ENCODE peak calls at places on chromosomes 7 and 10, in five cellular contexts. U is MG63, N is HEK293T, B is GM23248, C is brain microvascular endothelial cell. S is an unnamed sample.

GRCh38 chr7:20831451-20831850 is 44.8 kb upstream of the SP8 start:
- DNase-seq in U (no peak), N (no peak), B (no peak), C (no peak), S (no peak)

GRCh38 chr10:2278391-2278790 is 541.1 kb upstream of the ADARB2 start:
- DNase-seq in U (no peak), N (no peak), B (no peak), C (no peak), S (no peak)

GRCh38 chr10:46223626-46224413 is 63.0 kb upstream of the ANTXRL start:
- DNase-seq in U (no peak), N (no peak), B (no peak), C (no peak), S (no peak)

GRCh38 chr7:76086070-76086469 is 38.2 kb downstream of the MDH2 start:
- DNase-seq in U (peak), N (no peak), B (peak), C (peak), S (no peak)

GRCh38 chr10:49512121-49512809 is 26.7 kb downstream of the ERCC6 start:
- DNase-seq in U (peak), N (peak), B (peak), C (no peak), S (peak)

GRCh38 chr7:92685146-92686042 is 95.2 kb upstream of the FAM133B start:
- DNase-seq in U (no peak), N (no peak), B (no peak), C (no peak), S (no peak)

GRCh38 chr10:125521721-125522680 is 161.0 kb downstream of the TEX36 start:
- DNase-seq in U (peak), N (peak), B (peak), C (no peak), S (no peak)

GRCh38 chr10:132637477-132638129 is 100.0 kb downstream of the INPP5A start:
- DNase-seq in U (no peak), N (peak), B (peak), C (peak), S (peak)

GRCh38 chr10:87593702-87594101 is 66.0 kb upstream of the PAPSS2 start:
- DNase-seq in U (no peak), N (no peak), B (peak), C (no peak), S (peak)

GRCh38 chr7:46393142-46393541 is 472.1 kb upstream of the IGFBP3 start:
- DNase-seq in U (no peak), N (no peak), B (peak), C (no peak), S (peak)

GRCh38 chr10:27783660-27784059 is 38.0 kb upstream of the MKX start:
- DNase-seq in U (peak), N (peak), B (peak), C (peak), S (peak)

GRCh38 chr10:104664205-104664604 is 23.1 kb downstream of the SORCS3 start:
- DNase-seq in U (no peak), N (no peak), B (no peak), C (no peak), S (no peak)

GRCh38 chr7:137953043-137953691 is 48.7 kb downstream of the CREB3L2 start:
- DNase-seq in U (peak), N (peak), B (peak), C (no peak), S (no peak)

GRCh38 chr7:44738876-44739665 is 9.6 kb upstream of the ZMIZ2 start:
- DNase-seq in U (no peak), N (peak), B (no peak), C (no peak), S (no peak)

GRCh38 chr10:108556176-108556575 is 1367.1 kb downstream of the XPNPEP1 start:
- DNase-seq in U (no peak), N (no peak), B (peak), C (no peak), S (peak)